ENCODE peak calls at places on chromosome 14, in five cellular contexts. P is sigmoid colon, Z is colonic mucosa, A is GM23248, Q is prostate gland. T is an unnamed sample.

GRCh38 chr14:60662987-60663386 is 13.7 kb upstream of the SIX1 start:
- DNase-seq in Z (no peak), P (no peak), A (peak; percentile 38), Q (no peak), T (no peak)

GRCh38 chr14:73007835-73008234 is 19.1 kb downstream of the ZFYVE1 start:
- DNase-seq in Q (no peak), P (no peak), Z (no peak), A (no peak), T (no peak)

GRCh38 chr14:68669644-68670343 is 123.1 kb downstream of the ZFP36L1 start:
- DNase-seq in A (peak; percentile 9), Q (no peak), Z (no peak), P (peak; percentile 64), T (no peak)

GRCh38 chr14:26401170-26401968 is 196.5 kb downstream of the NOVA1 start:
- DNase-seq in Q (peak; percentile 16), Z (no peak), P (no peak), A (no peak), T (no peak)

GRCh38 chr14:76768201-76768656 is 7.0 kb downstream of the VASH1 start:
- DNase-seq in A (no peak), P (no peak), Z (peak; percentile 34), Q (no peak), T (peak; percentile 62)

GRCh38 chr14:52338282-52338681 is 24.2 kb downstream of the PTGER2 start:
- DNase-seq in P (no peak), Z (peak; percentile 44), A (peak; percentile 72), Q (no peak), T (peak; percentile 85)

GRCh38 chr14:20455355-20456300 is 602 bp downstream of the APEX1 start:
- DNase-seq in P (peak; percentile 74), Z (no peak), A (peak; percentile 93), Q (no peak), T (peak; percentile 95)

GRCh38 chr14:74038015-74038859 is 19.1 kb downstream of the BBOF1 start:
- DNase-seq in Q (no peak), A (peak; percentile 62), P (no peak), Z (no peak), T (peak; percentile 77)

GRCh38 chr14:93059917-93060545 is 55.7 kb downstream of the ITPK1 start:
- DNase-seq in Q (no peak), P (no peak), Z (no peak), A (no peak), T (peak; percentile 43)

GRCh38 chr14:96198430-96199133 is 6.1 kb upstream of the BDKRB2 start:
- DNase-seq in P (no peak), Z (no peak), A (no peak), Q (no peak), T (no peak)

GRCh38 chr14:100532916-100533630 is 54.1 kb downstream of the BEGAIN start:
- DNase-seq in A (peak; percentile 31), Z (peak; percentile 25), P (peak; percentile 74), Q (peak; percentile 55), T (peak; percentile 61)

GRCh38 chr14:24123465-24124417 is 6.7 kb upstream of the FITM1 start:
- DNase-seq in A (no peak), Q (no peak), P (no peak), Z (no peak), T (no peak)
- H3K36me3 ChIP-seq in A (peaks cover 9% of the 10 kb centered on the region), Q (peaks cover 13% of the 10 kb centered on the region), P (peaks cover 45% of the 10 kb centered on the region), Z (peaks cover 11% of the 10 kb centered on the region), T (peaks cover 41% of the 10 kb centered on the region)

DNA sequence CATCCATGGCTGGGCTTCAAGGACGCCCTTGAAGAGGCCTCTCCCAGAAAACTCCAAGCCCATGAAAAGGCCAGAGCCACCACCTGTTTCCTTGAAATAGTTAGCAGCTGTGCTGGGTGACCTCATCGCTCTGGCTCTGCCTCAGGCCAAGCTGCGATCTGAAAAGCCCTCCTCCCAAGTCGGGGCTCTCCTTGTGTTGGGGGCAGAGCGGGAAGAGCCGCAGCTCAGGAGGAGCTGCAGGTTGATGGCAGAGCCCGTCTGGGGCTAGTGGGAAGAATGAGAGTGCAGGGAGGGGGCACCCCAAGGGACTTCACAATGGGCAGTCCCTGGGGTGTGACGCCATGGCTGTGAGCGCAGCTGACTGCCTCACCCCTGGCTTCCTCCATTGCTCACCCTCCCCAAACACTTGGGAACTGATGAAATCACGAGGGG is 50.0 kb upstream of the STON2 start:
- DNase-seq in Q (no peak), A (peak; percentile 36), P (peak; percentile 82), Z (no peak), T (no peak)
- H3K4me3 ChIP-seq in Q (no peak overlapping the region), A (no peak overlapping the region), P (no peak overlapping the region), Z (no peak overlapping the region), T (no peak overlapping the region)

GRCh38 chr14:103657466-103657865 is 28.5 kb downstream of the KLC1 start:
- DNase-seq in Z (no peak), Q (no peak), A (peak; percentile 94), P (peak; percentile 78), T (peak; percentile 94)
- H3K36me3 ChIP-seq in Z (no peaks in the 10 kb centered on the region), Q (peaks cover 5% of the 10 kb centered on the region), A (peaks cover 68% of the 10 kb centered on the region), P (peaks cover 54% of the 10 kb centered on the region), T (peaks cover 68% of the 10 kb centered on the region)

DNA sequence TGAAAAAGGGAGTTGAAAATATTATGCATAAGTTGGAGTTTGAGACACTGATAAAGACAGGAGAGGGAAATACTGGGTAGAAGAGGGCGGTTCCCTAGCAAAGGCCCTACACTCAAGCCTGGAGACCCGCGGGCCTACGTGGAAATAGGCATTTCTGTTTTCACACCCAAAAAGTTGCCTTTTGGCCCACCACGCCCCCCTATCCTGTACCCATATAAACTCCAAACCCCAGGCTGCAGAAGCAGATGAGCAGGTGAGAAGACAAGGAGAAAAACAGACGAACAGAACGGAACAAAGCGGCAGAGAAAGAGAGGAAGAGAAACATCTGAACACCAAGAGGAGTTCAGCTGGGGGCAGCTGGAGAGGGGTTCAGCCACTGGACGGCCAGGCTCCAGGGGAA is 177.9 kb downstream of the GALC start:
- DNase-seq in P (no peak), Q (no peak), A (no peak), Z (no peak), T (no peak)
- H3K4me3 ChIP-seq in P (no peak overlapping the region), Q (no peak overlapping the region), A (no peak overlapping the region), Z (no peak overlapping the region), T (no peak overlapping the region)

DNA sequence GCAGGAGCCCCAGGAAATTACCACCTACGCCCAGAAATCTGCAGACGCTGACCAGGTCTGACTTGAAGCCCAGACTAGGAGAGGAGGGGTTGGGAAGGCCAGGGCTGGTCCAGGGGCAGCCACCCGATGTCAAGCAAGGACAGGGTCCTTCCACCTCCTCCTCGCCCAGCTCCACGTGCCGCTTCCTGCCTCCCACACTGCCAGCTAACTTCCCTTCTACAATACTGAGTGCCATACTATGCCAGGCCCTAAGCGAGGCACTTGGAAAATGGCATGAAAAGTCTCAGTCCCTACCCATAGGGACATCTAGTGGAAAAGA is 71.7 kb downstream of the SETD3 start:
- DNase-seq in Q (no peak), P (peak; percentile 34), A (no peak), Z (no peak), T (no peak)
- H3K36me3 ChIP-seq in Q (no peaks in the 10 kb centered on the region), P (peaks cover 8% of the 10 kb centered on the region), A (peaks cover 25% of the 10 kb centered on the region), Z (no peaks in the 10 kb centered on the region), T (peaks cover 22% of the 10 kb centered on the region)

DNA sequence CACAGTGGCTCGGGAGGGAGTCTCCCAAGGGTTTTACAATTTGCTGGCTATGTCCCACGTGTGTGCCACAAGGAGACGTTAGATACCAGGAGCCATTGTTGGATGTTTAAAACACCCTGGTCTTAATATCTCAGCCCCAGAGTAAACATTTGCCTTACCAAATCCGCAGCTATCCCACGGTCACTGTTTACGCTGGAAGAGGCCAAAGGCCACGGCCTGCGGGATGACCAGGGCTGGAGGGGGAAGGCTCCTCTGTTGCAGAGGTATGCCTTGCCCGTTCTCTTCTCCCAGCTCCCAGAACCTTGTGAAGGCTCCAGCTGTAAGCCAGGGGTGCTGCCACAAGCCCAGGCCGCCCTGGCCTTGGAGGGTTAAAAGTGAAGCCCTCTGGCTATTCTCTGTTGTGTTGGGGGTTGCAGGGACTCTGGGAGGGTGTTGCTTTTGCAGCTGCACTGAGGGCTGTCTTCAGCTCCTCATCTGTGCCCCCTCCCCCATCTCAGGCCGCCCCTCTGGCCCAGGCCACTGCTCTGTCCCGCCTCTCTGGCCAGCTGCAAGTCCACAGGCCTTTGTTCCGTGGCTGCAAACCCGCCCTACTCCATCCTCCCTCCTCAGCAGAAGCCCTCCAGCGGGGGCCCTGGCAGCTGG is 2.4 kb downstream of the PLEKHG3 start:
- DNase-seq in A (no peak), P (peak; percentile 71), Q (no peak), Z (no peak), T (no peak)
- H3K4me3 ChIP-seq in A (no peak overlapping the region), P (peak overlapping the region; percentile 90), Q (no peak overlapping the region), Z (no peak overlapping the region), T (no peak overlapping the region)

GRCh38 chr14:22843123-22843925 is 6.9 kb downstream of the MMP14 start:
- DNase-seq in Z (no peak), A (no peak), Q (no peak), P (peak; percentile 52), T (peak; percentile 73)
- H3K36me3 ChIP-seq in Z (peaks cover 18% of the 10 kb centered on the region), A (peaks cover 54% of the 10 kb centered on the region), Q (peaks cover 16% of the 10 kb centered on the region), P (peaks cover 60% of the 10 kb centered on the region), T (peaks cover 63% of the 10 kb centered on the region)

GRCh38 chr14:81394739-81395138 is 5.4 kb downstream of the STON2 start:
- DNase-seq in P (no peak), Q (no peak), A (no peak), Z (no peak), T (no peak)
- H3K4me3 ChIP-seq in P (no peak overlapping the region), Q (no peak overlapping the region), A (no peak overlapping the region), Z (no peak overlapping the region), T (no peak overlapping the region)

T was measured in osteoblast.